ENCODE peak calls at places on chromosomes 4 and X, in four cellular contexts. G is astrocyte of the spinal cord, Y is NT2/D1, F is fibroblast of villous mesenchyme. S is an unnamed sample.

GRCh38 chr4:88897180-88897579 is 159.8 kb downstream of the FAM13A start:
- DNase-seq in G (no peak), Y (no peak), F (no peak), S (no peak)

GRCh38 chr4:147479817-147480216 is 1.1 kb upstream of the EDNRA start:
- DNase-seq in G (peak; percentile 82), Y (no peak), F (peak; percentile 28), S (peak; percentile 95)

GRCh38 chrX:28609917-28610613 is 22.8 kb downstream of the IL1RAPL1 start:
- DNase-seq in G (no peak), Y (no peak), F (no peak), S (no peak)

GRCh38 chr4:41538017-41538733 is at the start of gene LIMCH1:
- DNase-seq in G (no peak), Y (no peak), F (peak; percentile 5), S (peak; percentile 40)

GRCh38 chrX:13059676-13060499 is 15.5 kb upstream of the FAM9C start:
- DNase-seq in G (no peak), Y (no peak), F (peak; percentile 88), S (peak; percentile 49)

GRCh38 chrX:57453901-57454300 is 137.9 kb upstream of the ZXDB start:
- DNase-seq in G (no peak), Y (peak; percentile 16), F (peak; percentile 13), S (peak; percentile 15)

GRCh38 chr4:78928835-78929234 is 10.4 kb downstream of the PAQR3 start:
- DNase-seq in G (no peak), Y (no peak), F (no peak), S (no peak)

GRCh38 chrX:120752431-120753128 is 122.7 kb upstream of the C1GALT1C1 start:
- DNase-seq in G (no peak), Y (no peak), F (no peak), S (no peak)

GRCh38 chrX:103607385-103608304 is at the start of gene TCEAL3:
- DNase-seq in G (peak; percentile 28), Y (no peak), F (peak; percentile 41), S (peak; percentile 70)

GRCh38 chr4:48025005-48025404 is 8.4 kb downstream of the NIPAL1 start:
- DNase-seq in G (peak; percentile 20), Y (no peak), F (peak; percentile 20), S (peak; percentile 39)

GRCh38 chr4:7532043-7532442 is 97.3 kb upstream of the PSAPL1 start:
- DNase-seq in G (no peak), Y (no peak), F (no peak), S (no peak)

GRCh38 chr4:168589154-168589553 is 92.3 kb downstream of the PALLD start:
- DNase-seq in G (peak; percentile 91), Y (no peak), F (peak; percentile 78), S (peak; percentile 92)

GRCh38 chrX:10310502-10310901 is 153.7 kb downstream of the CLCN4 start:
- DNase-seq in G (no peak), Y (no peak), F (no peak), S (no peak)

GRCh38 chr4:92172203-92172602 is 131.6 kb upstream of the GRID2 start:
- DNase-seq in G (no peak), Y (no peak), F (no peak), S (peak; percentile 3)

GRCh38 chr4:15964159-15964558 is 1.2 kb upstream of the FGFBP2 start:
- DNase-seq in G (no peak), Y (no peak), F (no peak), S (no peak)

GRCh38 chr4:159389756-159390155 is 286.9 kb downstream of the RAPGEF2 start:
- DNase-seq in G (no peak), Y (no peak), F (no peak), S (no peak)

DNA sequence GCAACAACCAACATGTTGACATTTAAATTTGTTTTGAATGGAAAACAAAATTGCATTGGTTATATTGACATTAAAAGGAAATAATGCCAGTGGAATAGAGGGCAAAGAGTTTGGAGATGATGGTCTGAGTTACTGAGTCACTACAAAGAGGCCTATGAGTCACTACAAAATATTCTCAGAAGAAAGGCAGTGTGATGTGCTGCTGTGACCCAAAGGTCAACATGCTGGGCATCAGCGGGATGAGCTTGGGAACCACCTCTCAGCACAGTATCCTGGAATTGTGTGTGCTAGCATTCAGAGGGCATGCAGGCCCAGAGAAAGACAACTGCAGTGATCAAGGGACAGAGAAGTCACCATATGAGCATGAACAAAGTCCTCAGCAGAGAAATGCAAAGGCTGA is 2.8 kb downstream of the CMC4 start:
- DNase-seq in G (peak; percentile 55), Y (no peak), F (peak; percentile 47), S (peak; percentile 66)
- H3K4me3 ChIP-seq in G (no peak overlapping the region), Y (no peak overlapping the region), F (no peak overlapping the region), S (no peak overlapping the region)

GRCh38 chr4:1862055-1862911 is 6.3 kb upstream of the LETM1 start:
- DNase-seq in G (no peak), Y (no peak), F (no peak), S (no peak)
- H3K4me3 ChIP-seq in G (no peak overlapping the region), Y (no peak overlapping the region), F (peak overlapping the region; percentile 23), S (no peak overlapping the region)

GRCh38 chrX:68693481-68694410 is 46.3 kb downstream of the STARD8 start:
- DNase-seq in G (peak; percentile 54), Y (peak; percentile 76), F (peak; percentile 35), S (peak; percentile 34)
- H3K4me3 ChIP-seq in G (peak overlapping the region; percentile 55), Y (peak overlapping the region; percentile 59), F (peak overlapping the region; percentile 52), S (peak overlapping the region; percentile 56)

DNA sequence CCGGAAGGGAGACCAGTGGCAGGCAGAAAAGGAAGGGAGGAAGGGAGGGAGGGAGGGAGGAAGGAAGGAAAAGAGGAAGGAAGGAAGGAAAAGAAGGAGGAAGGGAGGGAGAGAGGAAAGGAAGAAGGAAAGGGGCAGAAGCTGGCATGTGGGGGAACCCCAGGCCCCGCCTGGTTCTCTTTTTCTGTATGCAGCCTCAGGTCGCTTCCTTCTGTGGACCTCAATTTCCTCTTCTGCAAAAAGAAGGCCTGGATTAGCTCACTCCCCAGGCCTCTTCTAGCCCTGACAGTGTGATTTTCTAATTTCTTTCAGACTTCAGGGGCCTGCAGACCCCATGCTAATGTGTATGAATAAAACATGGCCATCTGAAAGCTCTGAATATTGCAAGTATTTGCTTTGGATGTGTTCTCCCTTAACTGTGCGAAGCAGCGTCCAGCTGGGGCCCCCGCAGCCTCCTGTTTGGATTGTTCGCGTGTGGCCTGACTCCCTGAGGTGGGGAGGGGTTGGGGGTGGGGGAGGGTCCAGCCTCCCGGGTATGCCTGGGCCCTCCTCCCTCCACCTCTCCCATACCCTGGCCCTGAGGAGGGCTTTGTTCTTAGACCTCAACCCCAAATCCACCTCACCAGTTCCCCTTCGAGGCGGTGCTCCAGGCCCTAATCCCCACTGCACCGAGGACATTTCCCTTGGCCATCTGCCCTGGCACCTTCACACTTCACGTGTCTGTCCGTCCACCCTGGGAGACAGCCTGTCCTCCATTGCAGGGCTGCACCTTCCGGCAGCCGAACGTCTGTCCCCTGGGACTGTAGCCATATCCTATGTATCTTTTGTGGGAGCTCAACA is 199.9 kb upstream of the ATP6AP2 start:
- DNase-seq in G (no peak), Y (no peak), F (no peak), S (no peak)
- H3K4me3 ChIP-seq in G (no peak overlapping the region), Y (no peak overlapping the region), F (no peak overlapping the region), S (no peak overlapping the region)

GRCh38 chrX:21375795-21376069 is 1.5 kb downstream of the CNKSR2 start:
- DNase-seq in G (no peak), Y (no peak), F (no peak), S (no peak)
- H3K4me3 ChIP-seq in G (no peak overlapping the region), Y (peak overlapping the region; percentile 84), F (no peak overlapping the region), S (no peak overlapping the region)

DNA sequence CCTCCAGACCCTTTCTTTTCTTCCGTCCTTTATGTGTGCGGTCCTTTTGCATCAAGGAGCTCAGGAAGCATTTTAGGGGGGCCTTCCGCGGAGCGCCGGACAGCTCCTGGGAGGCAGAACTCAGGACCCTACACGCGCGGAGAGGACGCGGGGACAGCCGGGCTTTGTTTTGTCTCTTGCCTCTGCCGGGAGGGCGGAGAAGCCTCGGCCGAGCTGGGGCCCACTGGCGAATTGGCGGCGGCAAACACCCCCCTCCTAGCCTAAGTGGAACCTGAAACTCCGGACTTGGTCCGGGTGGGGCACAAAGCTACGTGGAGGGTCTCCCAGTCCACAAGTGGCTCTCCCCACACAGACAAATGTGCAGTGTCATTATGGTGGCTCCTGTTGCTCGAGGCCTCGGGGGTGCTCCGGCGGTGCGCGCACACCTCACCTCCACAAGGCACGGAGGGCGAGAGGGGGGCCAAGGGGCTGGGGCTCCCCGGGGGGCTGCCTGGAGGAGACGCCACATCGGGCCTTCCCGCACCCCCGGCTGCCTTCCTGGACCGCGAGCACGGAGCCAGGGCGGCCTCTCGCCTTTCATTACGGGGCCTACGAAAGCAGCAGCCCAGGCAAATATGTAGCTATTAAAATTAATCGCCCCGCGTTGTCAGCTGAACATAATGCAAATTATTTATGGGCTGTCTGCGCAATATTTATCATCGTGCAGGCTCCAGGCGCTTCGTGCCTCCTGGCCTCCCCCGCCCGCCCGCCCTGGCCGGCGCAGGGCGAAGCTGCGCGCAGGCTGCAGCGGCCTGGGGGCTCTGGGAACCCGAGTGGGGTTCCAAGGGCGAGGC is 70.6 kb upstream of the BCOR start:
- DNase-seq in G (no peak), Y (no peak), F (no peak), S (no peak)
- H3K4me3 ChIP-seq in G (no peak overlapping the region), Y (peak overlapping the region; percentile 39), F (peak overlapping the region; percentile 35), S (no peak overlapping the region)

DNA sequence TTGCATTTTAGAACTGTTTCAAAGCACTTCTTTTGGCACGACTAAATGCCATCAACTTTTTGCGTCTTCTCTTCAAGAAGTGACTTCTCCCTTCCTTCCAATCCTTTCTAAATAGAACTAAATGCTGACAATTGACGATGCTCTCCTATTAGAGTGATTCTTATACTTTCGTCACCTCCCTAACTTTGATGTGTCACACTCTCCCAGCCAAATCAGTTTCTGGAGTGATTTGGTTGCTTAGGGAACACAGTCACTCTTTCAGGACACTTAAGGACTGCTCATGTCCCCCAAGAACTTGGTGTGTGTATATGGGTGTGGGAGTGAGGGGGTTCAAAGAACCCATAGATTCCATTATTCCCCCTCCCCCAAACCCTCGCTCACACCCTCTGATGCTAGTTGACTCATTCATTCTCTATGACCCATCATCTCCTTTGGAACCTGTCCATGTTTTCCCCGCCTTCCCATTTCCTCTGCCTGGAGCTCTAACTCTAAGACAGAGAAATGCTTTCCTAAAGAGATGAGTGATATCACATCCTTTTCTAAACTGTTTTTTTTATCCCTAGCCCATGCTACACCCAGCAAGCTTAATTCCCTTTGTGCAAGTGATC is 26.8 kb upstream of the AREG start:
- DNase-seq in G (peak; percentile 88), Y (no peak), F (peak; percentile 66), S (peak; percentile 94)
- H3K4me3 ChIP-seq in G (no peak overlapping the region), Y (no peak overlapping the region), F (no peak overlapping the region), S (no peak overlapping the region)

S was measured in cardiac fibroblast.